ENCODE peak calls at places on chromosomes 16 and 17, in ten cellular contexts. One of them, this sample, is unnamed.

GRCh38 chr17:27322690-27323508 is 29.0 kb downstream of the WSB1 start:
- DNase-seq in tibial nerve: no peak
- DNase-seq in heart right ventricle: no peak
- DNase-seq in CD4-positive, alpha-beta T cell: no peak
- DNase-seq in gastrocnemius medialis: no peak
- DNase-seq in CD8-positive, alpha-beta memory T cell: no peak
- DNase-seq in CD8-positive, alpha-beta T cell: no peak
- DNase-seq in adrenal gland: peak; percentile 35
- DNase-seq in upper lobe of right lung: no peak
- DNase-seq in left lung: no peak
- DNase-seq in this sample: no peak

GRCh38 chr17:42527932-42528331 is 8.1 kb upstream of the NAGLU start:
- DNase-seq in gastrocnemius medialis: no peak
- DNase-seq in CD4-positive, alpha-beta T cell: no peak
- DNase-seq in CD8-positive, alpha-beta T cell: no peak
- DNase-seq in heart right ventricle: no peak
- DNase-seq in left lung: no peak
- DNase-seq in upper lobe of right lung: no peak
- DNase-seq in adrenal gland: no peak
- DNase-seq in CD8-positive, alpha-beta memory T cell: no peak
- DNase-seq in tibial nerve: no peak
- DNase-seq in this sample: no peak

GRCh38 chr17:82171750-82172375 is 40.8 kb downstream of the CCDC57 start:
- DNase-seq in left lung: no peak
- DNase-seq in tibial nerve: no peak
- DNase-seq in adrenal gland: no peak
- DNase-seq in upper lobe of right lung: no peak
- DNase-seq in CD8-positive, alpha-beta T cell: no peak
- DNase-seq in CD8-positive, alpha-beta memory T cell: no peak
- DNase-seq in heart right ventricle: no peak
- DNase-seq in CD4-positive, alpha-beta T cell: no peak
- DNase-seq in gastrocnemius medialis: no peak
- DNase-seq in this sample: no peak

GRCh38 chr16:50520451-50521245 is 27.5 kb upstream of the NKD1 start:
- DNase-seq in CD4-positive, alpha-beta T cell: no peak
- DNase-seq in CD8-positive, alpha-beta T cell: no peak
- DNase-seq in tibial nerve: no peak
- DNase-seq in heart right ventricle: no peak
- DNase-seq in upper lobe of right lung: no peak
- DNase-seq in CD8-positive, alpha-beta memory T cell: no peak
- DNase-seq in adrenal gland: peak; percentile 9
- DNase-seq in gastrocnemius medialis: no peak
- DNase-seq in left lung: no peak
- DNase-seq in this sample: no peak

GRCh38 chr17:57785032-57785431 is 39.9 kb upstream of the CCDC182 start:
- DNase-seq in heart right ventricle: peak; percentile 67
- DNase-seq in CD4-positive, alpha-beta T cell: no peak
- DNase-seq in gastrocnemius medialis: no peak
- DNase-seq in CD8-positive, alpha-beta T cell: no peak
- DNase-seq in CD8-positive, alpha-beta memory T cell: no peak
- DNase-seq in upper lobe of right lung: no peak
- DNase-seq in adrenal gland: peak; percentile 83
- DNase-seq in left lung: no peak
- DNase-seq in tibial nerve: no peak
- DNase-seq in this sample: no peak

GRCh38 chr17:33777674-33778073 is 477.4 kb upstream of the CCL2 start:
- DNase-seq in CD8-positive, alpha-beta T cell: no peak
- DNase-seq in CD8-positive, alpha-beta memory T cell: no peak
- DNase-seq in tibial nerve: no peak
- DNase-seq in heart right ventricle: no peak
- DNase-seq in adrenal gland: no peak
- DNase-seq in gastrocnemius medialis: no peak
- DNase-seq in upper lobe of right lung: no peak
- DNase-seq in left lung: no peak
- DNase-seq in CD4-positive, alpha-beta T cell: no peak
- DNase-seq in this sample: no peak

GRCh38 chr16:86430814-86431213 is 79.5 kb upstream of the FOXF1 start:
- DNase-seq in CD8-positive, alpha-beta memory T cell: no peak
- DNase-seq in tibial nerve: no peak
- DNase-seq in CD8-positive, alpha-beta T cell: no peak
- DNase-seq in CD4-positive, alpha-beta T cell: no peak
- DNase-seq in heart right ventricle: no peak
- DNase-seq in adrenal gland: no peak
- DNase-seq in upper lobe of right lung: no peak
- DNase-seq in gastrocnemius medialis: no peak
- DNase-seq in left lung: no peak
- DNase-seq in this sample: no peak

GRCh38 chr16:86085795-86086194 is 186.8 kb downstream of the IRF8 start:
- DNase-seq in CD4-positive, alpha-beta T cell: no peak
- DNase-seq in adrenal gland: no peak
- DNase-seq in tibial nerve: peak; percentile 7
- DNase-seq in CD8-positive, alpha-beta T cell: no peak
- DNase-seq in left lung: no peak
- DNase-seq in CD8-positive, alpha-beta memory T cell: no peak
- DNase-seq in heart right ventricle: no peak
- DNase-seq in upper lobe of right lung: peak; percentile 10
- DNase-seq in gastrocnemius medialis: no peak
- DNase-seq in this sample: no peak

GRCh38 chr17:57107498-57108101 is 22.6 kb downstream of the AKAP1 start:
- DNase-seq in heart right ventricle: no peak
- DNase-seq in tibial nerve: no peak
- DNase-seq in adrenal gland: no peak
- DNase-seq in left lung: no peak
- DNase-seq in CD8-positive, alpha-beta memory T cell: no peak
- DNase-seq in CD4-positive, alpha-beta T cell: no peak
- DNase-seq in CD8-positive, alpha-beta T cell: no peak
- DNase-seq in upper lobe of right lung: peak; percentile 77
- DNase-seq in gastrocnemius medialis: no peak
- DNase-seq in this sample: peak; percentile 86

GRCh38 chr17:75182319-75182568 is 515 bp downstream of the SUMO2 start:
- DNase-seq in CD8-positive, alpha-beta T cell: no peak
- DNase-seq in gastrocnemius medialis: no peak
- DNase-seq in CD4-positive, alpha-beta T cell: no peak
- DNase-seq in adrenal gland: no peak
- DNase-seq in tibial nerve: no peak
- DNase-seq in left lung: peak; percentile 87
- DNase-seq in heart right ventricle: no peak
- DNase-seq in upper lobe of right lung: no peak
- DNase-seq in CD8-positive, alpha-beta memory T cell: no peak
- DNase-seq in this sample: no peak

GRCh38 chr17:3735515-3735914 is 11.8 kb downstream of the HASPIN start:
- DNase-seq in adrenal gland: no peak
- DNase-seq in CD4-positive, alpha-beta T cell: no peak
- DNase-seq in upper lobe of right lung: no peak
- DNase-seq in tibial nerve: no peak
- DNase-seq in heart right ventricle: no peak
- DNase-seq in CD8-positive, alpha-beta T cell: no peak
- DNase-seq in CD8-positive, alpha-beta memory T cell: no peak
- DNase-seq in gastrocnemius medialis: no peak
- DNase-seq in left lung: no peak
- DNase-seq in this sample: no peak

GRCh38 chr16:3080024-3080423 is 14.6 kb downstream of the IL32 start:
- DNase-seq in adrenal gland: no peak
- DNase-seq in heart right ventricle: no peak
- DNase-seq in gastrocnemius medialis: no peak
- DNase-seq in CD8-positive, alpha-beta memory T cell: no peak
- DNase-seq in left lung: peak; percentile 53
- DNase-seq in CD4-positive, alpha-beta T cell: no peak
- DNase-seq in CD8-positive, alpha-beta T cell: no peak
- DNase-seq in upper lobe of right lung: no peak
- DNase-seq in tibial nerve: no peak
- DNase-seq in this sample: no peak

GRCh38 chr17:72420775-72421127 is 299.9 kb downstream of the SOX9 start:
- DNase-seq in left lung: no peak
- DNase-seq in tibial nerve: no peak
- DNase-seq in heart right ventricle: no peak
- DNase-seq in CD8-positive, alpha-beta T cell: no peak
- DNase-seq in upper lobe of right lung: no peak
- DNase-seq in adrenal gland: no peak
- DNase-seq in CD4-positive, alpha-beta T cell: no peak
- DNase-seq in CD8-positive, alpha-beta memory T cell: no peak
- DNase-seq in gastrocnemius medialis: no peak
- DNase-seq in this sample: no peak

GRCh38 chr17:72422204-72422504 is 301.3 kb downstream of the SOX9 start:
- DNase-seq in tibial nerve: no peak
- DNase-seq in upper lobe of right lung: no peak
- DNase-seq in CD4-positive, alpha-beta T cell: no peak
- DNase-seq in CD8-positive, alpha-beta T cell: no peak
- DNase-seq in CD8-positive, alpha-beta memory T cell: no peak
- DNase-seq in gastrocnemius medialis: no peak
- DNase-seq in heart right ventricle: no peak
- DNase-seq in left lung: no peak
- DNase-seq in adrenal gland: no peak
- DNase-seq in this sample: no peak

GRCh38 chr17:72422505-72423285 is 301.9 kb downstream of the SOX9 start:
- DNase-seq in gastrocnemius medialis: peak; percentile 62
- DNase-seq in tibial nerve: peak; percentile 47
- DNase-seq in left lung: no peak
- DNase-seq in CD8-positive, alpha-beta memory T cell: no peak
- DNase-seq in heart right ventricle: peak; percentile 40
- DNase-seq in CD4-positive, alpha-beta T cell: no peak
- DNase-seq in upper lobe of right lung: no peak
- DNase-seq in adrenal gland: peak; percentile 77
- DNase-seq in CD8-positive, alpha-beta T cell: no peak
- DNase-seq in this sample: no peak

GRCh38 chr17:72419866-72420774 is 299.3 kb downstream of the SOX9 start:
- DNase-seq in upper lobe of right lung: no peak
- DNase-seq in adrenal gland: no peak
- DNase-seq in CD8-positive, alpha-beta memory T cell: no peak
- DNase-seq in gastrocnemius medialis: no peak
- DNase-seq in CD4-positive, alpha-beta T cell: no peak
- DNase-seq in CD8-positive, alpha-beta T cell: no peak
- DNase-seq in left lung: no peak
- DNase-seq in tibial nerve: peak; percentile 27
- DNase-seq in heart right ventricle: no peak
- DNase-seq in this sample: no peak

GRCh38 chr17:72421128-72422092 is 300.6 kb downstream of the SOX9 start:
- DNase-seq in CD4-positive, alpha-beta T cell: no peak
- DNase-seq in gastrocnemius medialis: peak; percentile 46
- DNase-seq in CD8-positive, alpha-beta T cell: no peak
- DNase-seq in CD8-positive, alpha-beta memory T cell: no peak
- DNase-seq in left lung: no peak
- DNase-seq in tibial nerve: no peak
- DNase-seq in heart right ventricle: no peak
- DNase-seq in upper lobe of right lung: no peak
- DNase-seq in adrenal gland: peak; percentile 84
- DNase-seq in this sample: peak; percentile 93
- H3K27ac ChIP-seq in CD4-positive, alpha-beta T cell: no peak overlapping the region
- H3K27ac ChIP-seq in gastrocnemius medialis: peak overlapping the region; percentile 64
- H3K27ac ChIP-seq in CD8-positive, alpha-beta T cell: no peak overlapping the region
- H3K27ac ChIP-seq in CD8-positive, alpha-beta memory T cell: no peak overlapping the region
- H3K27ac ChIP-seq in left lung: peak overlapping the region; percentile 34
- H3K27ac ChIP-seq in tibial nerve: no peak overlapping the region
- H3K27ac ChIP-seq in heart right ventricle: no peak overlapping the region
- H3K27ac ChIP-seq in upper lobe of right lung: no peak overlapping the region
- H3K27ac ChIP-seq in adrenal gland: no peak overlapping the region
- H3K27ac ChIP-seq in this sample: peak overlapping the region; percentile 81

DNA sequence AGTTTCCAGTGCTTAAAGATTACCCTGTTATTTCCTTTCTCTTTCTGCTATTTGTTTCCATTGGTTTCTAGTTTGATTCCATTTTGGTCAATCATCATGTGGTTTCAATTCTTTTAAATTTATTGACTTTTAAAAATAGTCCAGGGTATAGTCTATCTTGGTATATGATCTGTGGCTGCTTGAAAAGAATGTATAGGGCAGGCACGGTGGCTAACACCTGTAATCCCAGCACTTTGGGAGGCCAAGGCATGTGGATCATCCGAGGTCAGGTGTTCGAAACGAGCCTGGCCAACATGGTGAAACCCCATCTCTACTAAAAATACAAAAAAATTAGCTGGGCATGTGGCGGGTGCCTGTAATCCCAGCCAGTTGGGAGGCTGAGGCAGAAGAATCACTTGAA is 34.5 kb upstream of the NACA2 start:
- DNase-seq in heart right ventricle: no peak
- DNase-seq in adrenal gland: no peak
- DNase-seq in upper lobe of right lung: no peak
- DNase-seq in left lung: no peak
- DNase-seq in gastrocnemius medialis: no peak
- DNase-seq in tibial nerve: no peak
- DNase-seq in CD8-positive, alpha-beta T cell: no peak
- DNase-seq in CD4-positive, alpha-beta T cell: no peak
- DNase-seq in CD8-positive, alpha-beta memory T cell: no peak
- DNase-seq in this sample: no peak
- H3K27ac ChIP-seq in heart right ventricle: no peak overlapping the region
- H3K27ac ChIP-seq in adrenal gland: no peak overlapping the region
- H3K27ac ChIP-seq in upper lobe of right lung: no peak overlapping the region
- H3K27ac ChIP-seq in left lung: no peak overlapping the region
- H3K27ac ChIP-seq in gastrocnemius medialis: no peak overlapping the region
- H3K27ac ChIP-seq in tibial nerve: no peak overlapping the region
- H3K27ac ChIP-seq in CD8-positive, alpha-beta T cell: no peak overlapping the region
- H3K27ac ChIP-seq in CD4-positive, alpha-beta T cell: no peak overlapping the region
- H3K27ac ChIP-seq in CD8-positive, alpha-beta memory T cell: no peak overlapping the region
- H3K27ac ChIP-seq in this sample: no peak overlapping the region

DNA sequence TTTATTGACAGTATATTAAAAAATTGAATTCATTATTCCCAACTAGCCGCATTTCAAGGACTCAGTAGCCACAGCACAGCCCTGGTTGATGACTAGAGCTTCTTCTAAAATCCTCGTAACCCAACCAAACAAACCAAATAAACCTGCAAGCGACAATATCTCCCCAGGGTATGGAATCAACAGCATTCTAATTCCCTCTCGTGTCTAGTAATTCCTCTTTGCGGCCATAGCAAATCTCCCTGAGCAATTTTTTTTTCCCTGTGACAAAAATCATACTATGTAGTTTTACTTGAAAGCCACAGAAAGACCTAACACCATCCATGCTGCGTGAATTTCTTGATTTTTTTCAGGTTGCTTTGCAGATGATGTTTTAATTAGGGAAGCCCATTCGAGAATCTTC is 143.4 kb upstream of the MYOCD start:
- DNase-seq in CD8-positive, alpha-beta T cell: no peak
- DNase-seq in CD4-positive, alpha-beta T cell: no peak
- DNase-seq in CD8-positive, alpha-beta memory T cell: no peak
- DNase-seq in tibial nerve: no peak
- DNase-seq in adrenal gland: no peak
- DNase-seq in heart right ventricle: no peak
- DNase-seq in gastrocnemius medialis: no peak
- DNase-seq in left lung: no peak
- DNase-seq in upper lobe of right lung: no peak
- DNase-seq in this sample: no peak
- H3K27ac ChIP-seq in CD8-positive, alpha-beta T cell: no peak overlapping the region
- H3K27ac ChIP-seq in CD4-positive, alpha-beta T cell: no peak overlapping the region
- H3K27ac ChIP-seq in CD8-positive, alpha-beta memory T cell: no peak overlapping the region
- H3K27ac ChIP-seq in tibial nerve: no peak overlapping the region
- H3K27ac ChIP-seq in adrenal gland: no peak overlapping the region
- H3K27ac ChIP-seq in heart right ventricle: no peak overlapping the region
- H3K27ac ChIP-seq in gastrocnemius medialis: no peak overlapping the region
- H3K27ac ChIP-seq in left lung: no peak overlapping the region
- H3K27ac ChIP-seq in upper lobe of right lung: no peak overlapping the region
- H3K27ac ChIP-seq in this sample: peak overlapping the region; percentile 12

DNA sequence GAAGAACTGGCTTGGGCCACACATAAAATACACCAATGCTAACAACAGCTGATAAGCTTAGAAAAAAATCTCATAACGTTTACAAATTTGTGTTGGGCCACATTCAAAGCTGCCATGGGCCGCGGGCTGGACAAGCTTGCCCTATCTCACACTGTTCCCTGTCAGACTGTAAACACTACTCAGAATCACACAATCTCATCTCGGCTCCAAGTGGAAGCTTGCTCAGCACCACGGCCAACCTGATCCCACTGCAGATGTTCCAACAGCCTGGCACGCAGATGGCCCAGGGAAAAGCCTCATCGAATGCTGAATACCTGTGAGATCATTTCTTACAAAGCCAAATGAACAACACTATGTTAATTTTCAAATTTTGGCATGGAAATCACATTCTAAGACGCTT is 125.8 kb downstream of the ANKRD11 start:
- DNase-seq in tibial nerve: no peak
- DNase-seq in CD4-positive, alpha-beta T cell: no peak
- DNase-seq in gastrocnemius medialis: no peak
- DNase-seq in CD8-positive, alpha-beta T cell: no peak
- DNase-seq in heart right ventricle: no peak
- DNase-seq in CD8-positive, alpha-beta memory T cell: no peak
- DNase-seq in adrenal gland: no peak
- DNase-seq in left lung: no peak
- DNase-seq in upper lobe of right lung: peak; percentile 51
- DNase-seq in this sample: no peak
- H3K27ac ChIP-seq in tibial nerve: no peak overlapping the region
- H3K27ac ChIP-seq in CD4-positive, alpha-beta T cell: no peak overlapping the region
- H3K27ac ChIP-seq in gastrocnemius medialis: peak overlapping the region; percentile 31
- H3K27ac ChIP-seq in CD8-positive, alpha-beta T cell: no peak overlapping the region
- H3K27ac ChIP-seq in heart right ventricle: peak overlapping the region; percentile 59
- H3K27ac ChIP-seq in CD8-positive, alpha-beta memory T cell: no peak overlapping the region
- H3K27ac ChIP-seq in adrenal gland: no peak overlapping the region
- H3K27ac ChIP-seq in left lung: peak overlapping the region; percentile 24
- H3K27ac ChIP-seq in upper lobe of right lung: no peak overlapping the region
- H3K27ac ChIP-seq in this sample: peak overlapping the region; percentile 87